ENCODE peak calls at places on chromosomes 1 and 21, in seven cellular contexts. C, B, M, N, Z, T and W are unnamed samples.

GRCh38 chr21:42456457-42456856 is 39.6 kb downstream of the RSPH1 start:
- DNase-seq in C (peak), B (no peak), M (no peak), N (no peak), Z (no peak), T (no peak), W (no peak)

GRCh38 chr1:39047374-39048229 is 21.5 kb downstream of the NDUFS5 start:
- DNase-seq in C (peak), B (no peak), M (no peak), N (no peak), Z (peak), T (peak), W (no peak)

GRCh38 chr1:232204269-232204668 is 425.7 kb downstream of the SIPA1L2 start:
- DNase-seq in C (no peak), B (no peak), M (no peak), N (no peak), Z (no peak), T (no peak), W (no peak)

GRCh38 chr1:176696109-176696508 is 233.1 kb downstream of the PAPPA2 start:
- DNase-seq in C (peak), B (no peak), M (no peak), N (no peak), Z (no peak), T (no peak), W (no peak)

GRCh38 chr1:180837025-180837424 is 75.7 kb upstream of the KIAA1614 start:
- DNase-seq in C (no peak), B (no peak), M (no peak), N (no peak), Z (no peak), T (no peak), W (no peak)

GRCh38 chr1:200423235-200423634 is 13.4 kb upstream of the ZNF281 start:
- DNase-seq in C (no peak), B (no peak), M (no peak), N (no peak), Z (no peak), T (no peak), W (no peak)

GRCh38 chr1:180956028-180956640 is 43.4 kb downstream of the KIAA1614 start:
- DNase-seq in C (no peak), B (no peak), M (no peak), N (peak), Z (no peak), T (no peak), W (no peak)

GRCh38 chr21:14711287-14711686 is 165.2 kb upstream of the SAMSN1 start:
- DNase-seq in C (no peak), B (no peak), M (no peak), N (no peak), Z (no peak), T (no peak), W (peak)

GRCh38 chr1:154975409-154976205 is 1.1 kb downstream of the CKS1B start:
- DNase-seq in C (peak), B (no peak), M (no peak), N (no peak), Z (no peak), T (peak), W (no peak)

GRCh38 chr1:40651138-40651857 is 14.2 kb downstream of the RIMS3 start:
- DNase-seq in C (peak), B (no peak), M (no peak), N (no peak), Z (no peak), T (no peak), W (no peak)

GRCh38 chr1:180636138-180636537 is 4.3 kb downstream of the XPR1 start:
- DNase-seq in C (peak), B (no peak), M (no peak), N (no peak), Z (no peak), T (no peak), W (no peak)

GRCh38 chr1:6984996-6985395 is 199.7 kb downstream of the CAMTA1 start:
- DNase-seq in C (no peak), B (no peak), M (no peak), N (no peak), Z (no peak), T (no peak), W (no peak)

GRCh38 chr1:156660752-156661112 is 16.5 kb downstream of the NES start:
- DNase-seq in C (no peak), B (no peak), M (no peak), N (no peak), Z (no peak), T (no peak), W (no peak)

GRCh38 chr1:163063131-163064059 is 5.8 kb upstream of the RGS4 start:
- DNase-seq in C (no peak), B (no peak), M (no peak), N (no peak), Z (no peak), T (no peak), W (no peak)

GRCh38 chr1:218665216-218665615 is 320.1 kb downstream of the TGFB2 start:
- DNase-seq in C (no peak), B (no peak), M (no peak), N (no peak), Z (no peak), T (no peak), W (peak)

GRCh38 chr1:155083865-155084721 is 5.5 kb downstream of the EFNA3 start:
- DNase-seq in C (peak), B (no peak), M (no peak), N (peak), Z (peak), T (no peak), W (peak)

GRCh38 chr21:28758042-28758882 is 234.4 kb downstream of the LTN1 start:
- DNase-seq in C (no peak), B (no peak), M (no peak), N (no peak), Z (no peak), T (no peak), W (peak)

GRCh38 chr1:90721210-90722194 is 4.4 kb upstream of the BARHL2 start:
- DNase-seq in C (peak), B (peak), M (peak), N (peak), Z (peak), T (no peak), W (peak)

GRCh38 chr1:11741919-11742598 is 6.1 kb downstream of the AGTRAP start:
- DNase-seq in C (peak), B (no peak), M (no peak), N (no peak), Z (no peak), T (no peak), W (no peak)

GRCh38 chr1:244053831-244054230 is 2.7 kb downstream of the ZBTB18 start:
- DNase-seq in C (no peak), B (no peak), M (no peak), N (no peak), Z (no peak), T (no peak), W (no peak)

GRCh38 chr1:96557336-96557735 is 164.2 kb upstream of the PTBP2 start:
- DNase-seq in C (no peak), B (no peak), M (no peak), N (no peak), Z (no peak), T (no peak), W (no peak)

GRCh38 chr1:198880397-198880796 is 241.6 kb downstream of the PTPRC start:
- DNase-seq in C (no peak), B (peak), M (no peak), N (no peak), Z (no peak), T (no peak), W (no peak)

GRCh38 chr1:236103646-236104218 is 38.6 kb upstream of the GPR137B start:
- DNase-seq in C (peak), B (no peak), M (peak), N (peak), Z (peak), T (no peak), W (peak)

GRCh38 chr1:1833916-1834325 is 55.7 kb upstream of the NADK start:
- DNase-seq in C (no peak), B (no peak), M (no peak), N (no peak), Z (peak), T (peak), W (no peak)

GRCh38 chr1:64864018-64864945 is 102.1 kb downstream of the JAK1 start:
- DNase-seq in C (peak), B (peak), M (no peak), N (no peak), Z (no peak), T (peak), W (no peak)

GRCh38 chr1:19477284-19478240 is 7.8 kb downstream of the CAPZB start:
- DNase-seq in C (no peak), B (no peak), M (no peak), N (no peak), Z (no peak), T (peak), W (no peak)

GRCh38 chr1:159554681-159555080 is 18.9 kb upstream of the OR10J5 start:
- DNase-seq in C (no peak), B (no peak), M (no peak), N (no peak), Z (no peak), T (no peak), W (no peak)

GRCh38 chr21:33458861-33459260 is 20.9 kb downstream of the TMEM50B start:
- DNase-seq in C (no peak), B (no peak), M (no peak), N (no peak), Z (no peak), T (no peak), W (no peak)

GRCh38 chr1:67889466-67889865 is 56.2 kb upstream of the GNG12 start:
- DNase-seq in C (no peak), B (no peak), M (no peak), N (no peak), Z (no peak), T (no peak), W (no peak)

GRCh38 chr1:227447531-227447990 is 115.8 kb upstream of the ZNF678 start:
- DNase-seq in C (no peak), B (no peak), M (peak), N (peak), Z (no peak), T (no peak), W (peak)

GRCh38 chr1:54230507-54231339 is 30.8 kb downstream of the MRPL37 start:
- DNase-seq in C (peak), B (no peak), M (no peak), N (peak), Z (no peak), T (no peak), W (no peak)

GRCh38 chr1:54227091-54227602 is 27.2 kb downstream of the MRPL37 start:
- DNase-seq in C (no peak), B (peak), M (no peak), N (peak), Z (peak), T (no peak), W (no peak)

GRCh38 chr1:54228638-54229079 is 28.7 kb downstream of the MRPL37 start:
- DNase-seq in C (no peak), B (no peak), M (no peak), N (no peak), Z (no peak), T (no peak), W (no peak)

GRCh38 chr1:54227836-54228435 is 28.0 kb downstream of the MRPL37 start:
- DNase-seq in C (no peak), B (no peak), M (no peak), N (peak), Z (no peak), T (no peak), W (no peak)

GRCh38 chr1:54229281-54229891 is 29.4 kb downstream of the MRPL37 start:
- DNase-seq in C (peak), B (peak), M (no peak), N (peak), Z (peak), T (no peak), W (no peak)
- TF ChIP-seq JUND in C (no peak), B (no peak), M (no peak), N (no peak), Z (no peak), T (no peak), W (no peak)

DNA sequence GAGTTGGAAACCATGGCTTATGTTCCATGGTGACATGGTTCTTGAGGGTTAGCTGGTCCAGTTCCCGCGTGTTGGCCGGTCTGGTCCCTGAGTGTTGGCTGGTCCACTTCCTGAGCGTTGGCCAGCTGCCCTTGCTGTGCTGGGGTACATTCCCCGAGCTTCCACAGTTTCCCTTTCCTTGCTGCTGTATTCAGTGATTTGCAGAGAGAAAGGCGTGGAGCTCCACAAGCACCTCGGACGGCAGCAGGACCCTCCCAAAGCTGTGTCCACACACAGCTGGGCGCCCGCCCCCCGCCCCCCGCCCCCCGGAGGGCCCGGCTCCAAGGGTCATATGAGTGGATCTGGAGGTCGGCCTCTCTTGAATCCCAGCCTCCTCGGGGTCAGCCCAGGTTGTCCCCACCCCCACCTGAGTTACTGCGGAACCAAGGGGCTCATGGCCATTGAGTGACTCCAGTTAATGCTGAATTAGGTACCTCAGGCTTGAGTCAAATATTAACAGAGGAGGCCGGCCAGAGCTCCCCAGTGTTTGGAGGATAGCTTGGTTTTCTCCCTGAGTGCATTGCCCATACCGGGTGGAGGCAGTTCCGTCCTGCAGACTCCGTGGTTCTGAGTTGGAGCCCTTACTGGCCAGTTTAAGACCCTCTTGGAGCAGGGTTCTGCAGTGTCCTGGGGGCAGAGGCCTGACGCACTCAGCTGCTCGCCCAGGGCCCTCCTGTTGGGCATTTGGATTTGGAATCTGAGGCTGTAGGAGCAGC is 18.4 kb downstream of the COL18A1 start:
- DNase-seq in C (no peak), B (no peak), M (no peak), N (no peak), Z (peak), T (no peak), W (no peak)
- TF ChIP-seq JUND in C (no peak), B (no peak), M (no peak), N (no peak), Z (peak), T (no peak), W (no peak)

GRCh38 chr1:201790261-201790660 is 38.7 kb upstream of the IPO9 start:
- DNase-seq in C (no peak), B (no peak), M (no peak), N (no peak), Z (no peak), T (no peak), W (no peak)
- TF ChIP-seq JUND in C (no peak), B (no peak), M (no peak), N (peak), Z (no peak), T (no peak), W (no peak)

GRCh38 chr21:37463083-37463780 is 96.7 kb downstream of the DYRK1A start:
- DNase-seq in C (peak), B (peak), M (no peak), N (peak), Z (peak), T (peak), W (peak)
- TF ChIP-seq JUND in C (no peak), B (no peak), M (no peak), N (no peak), Z (no peak), T (no peak), W (no peak)